ENCODE peak calls at places on chromosomes 12 and 14, in nine cellular contexts. O is WTC11, A is mesenchymal stem cell, L is lung microvascular endothelial cell, E is NB4, X is keratinocyte, R is HFF-Myc, Q is astrocyte of the cerebellum, V is BE2C. K is an unnamed sample.

GRCh38 chr12:113266106-113266895 is 45.0 kb downstream of the TPCN1 start:
- DNase-seq in O (no peak), A (no peak), L (no peak), E (no peak), X (no peak), R (no peak), Q (no peak), V (no peak), K (no peak)

GRCh38 chr14:37116933-37117844 is 55.2 kb downstream of the SLC25A21 start:
- DNase-seq in O (no peak), A (peak), L (peak), E (peak), X (no peak), R (peak), Q (peak), V (no peak), K (no peak)

GRCh38 chr14:58098507-58098906 is 53.5 kb downstream of the ARMH4 start:
- DNase-seq in O (no peak), A (no peak), L (no peak), E (no peak), X (no peak), R (no peak), Q (no peak), V (no peak), K (no peak)

GRCh38 chr14:80781968-80782367 is 159.6 kb downstream of the CEP128 start:
- DNase-seq in O (no peak), A (no peak), L (no peak), E (no peak), X (no peak), R (no peak), Q (peak), V (no peak), K (no peak)

GRCh38 chr12:117119592-117120198 is 20.5 kb upstream of the TESC start:
- DNase-seq in O (peak), A (peak), L (peak), E (peak), X (no peak), R (no peak), Q (no peak), V (peak), K (peak)

GRCh38 chr12:109757671-109758265 is 44.1 kb downstream of the FAM222A start:
- DNase-seq in O (peak), A (no peak), L (no peak), E (no peak), X (no peak), R (no peak), Q (no peak), V (peak), K (no peak)

GRCh38 chr12:75722714-75723200 is 211.3 kb upstream of the KRR1 start:
- DNase-seq in O (no peak), A (peak), L (peak), E (peak), X (no peak), R (peak), Q (peak), V (peak), K (no peak)

GRCh38 chr12:124143726-124144125 is 151.2 kb upstream of the RFLNA start:
- DNase-seq in O (no peak), A (no peak), L (no peak), E (no peak), X (no peak), R (no peak), Q (no peak), V (no peak), K (no peak)

GRCh38 chr12:111776836-111777344 is 10.2 kb downstream of the ALDH2 start:
- DNase-seq in O (no peak), A (no peak), L (no peak), E (no peak), X (no peak), R (no peak), Q (no peak), V (no peak), K (no peak)

GRCh38 chr12:79527498-79527897 is 163.3 kb downstream of the PAWR start:
- DNase-seq in O (no peak), A (no peak), L (no peak), E (no peak), X (no peak), R (no peak), Q (no peak), V (no peak), K (no peak)

GRCh38 chr12:132634411-132634990 is 15.9 kb downstream of the P2RX2 start:
- DNase-seq in O (no peak), A (no peak), L (no peak), E (no peak), X (no peak), R (no peak), Q (no peak), V (no peak), K (no peak)

GRCh38 chr12:78562358-78563205 is 302.0 kb upstream of the SYT1 start:
- DNase-seq in O (no peak), A (peak), L (peak), E (peak), X (no peak), R (peak), Q (no peak), V (no peak), K (peak)

GRCh38 chr14:73718742-73719251 is 4.6 kb upstream of the PNMA1 start:
- DNase-seq in O (peak), A (no peak), L (no peak), E (no peak), X (no peak), R (no peak), Q (no peak), V (no peak), K (peak)

GRCh38 chr12:13788626-13789025 is 192.8 kb downstream of the GRIN2B start:
- DNase-seq in O (no peak), A (no peak), L (no peak), E (no peak), X (no peak), R (no peak), Q (no peak), V (no peak), K (no peak)

GRCh38 chr12:85489194-85489593 is 209.2 kb downstream of the ALX1 start:
- DNase-seq in O (no peak), A (no peak), L (no peak), E (no peak), X (no peak), R (no peak), Q (no peak), V (no peak), K (no peak)

K was measured in retina.